ENCODE peak calls at places on chromosomes 12 and 14, in eight cellular contexts. H is spleen, T is NB4, J is fibroblast of villous mesenchyme, E is GM12878, K is A549, B is HCT116, S is right lobe of liver. O is an unnamed sample.

GRCh38 chr14:77040995-77041744 is 12.7 kb upstream of the IRF2BPL start:
- DNase-seq in E (no peak), T (peak; percentile 48), B (no peak), K (no peak), S (no peak), H (no peak), J (no peak), O (no peak)

GRCh38 chr12:127742231-127742630 is 524.7 kb upstream of the TMEM132C start:
- DNase-seq in H (no peak), B (no peak), S (no peak), J (no peak), T (no peak), K (no peak), E (no peak), O (no peak)

GRCh38 chr14:50607181-50607580 is 47.2 kb downstream of the ATL1 start:
- DNase-seq in B (no peak), H (no peak), S (no peak), E (no peak), J (peak; percentile 18), K (no peak), T (no peak), O (no peak)

GRCh38 chr12:130196827-130197226 is 34.6 kb downstream of the FZD10 start:
- DNase-seq in E (no peak), T (no peak), H (no peak), K (no peak), S (no peak), J (no peak), B (no peak), O (no peak)

GRCh38 chr12:60106207-60106606 is 510.4 kb downstream of the SLC16A7 start:
- DNase-seq in T (peak; percentile 4), H (no peak), J (peak; percentile 16), E (no peak), K (no peak), S (no peak), B (no peak), O (no peak)

GRCh38 chr14:24058260-24058950 is 6.6 kb downstream of the CARMIL3 start:
- DNase-seq in J (peak; percentile 68), H (peak; percentile 73), B (no peak), S (no peak), K (peak; percentile 78), E (no peak), T (peak; percentile 70), O (peak; percentile 33)

GRCh38 chr12:26692417-26692816 is 140.6 kb downstream of the ITPR2 start:
- DNase-seq in S (no peak), E (no peak), H (no peak), J (no peak), K (no peak), T (no peak), B (no peak), O (no peak)

GRCh38 chr12:121430821-121431415 is 31.0 kb downstream of the RNF34 start:
- DNase-seq in H (no peak), E (no peak), S (no peak), B (no peak), K (no peak), T (no peak), J (no peak), O (no peak)

GRCh38 chr14:24605435-24606190 is 3.9 kb downstream of the GZMH start:
- DNase-seq in T (peak; percentile 67), J (no peak), B (peak; percentile 10), H (peak; percentile 87), S (peak; percentile 53), E (no peak), K (peak; percentile 41), O (no peak)

GRCh38 chr12:114406326-114407033 is 536 bp upstream of the TBX5 start:
- DNase-seq in E (no peak), B (no peak), H (no peak), K (no peak), T (no peak), J (peak; percentile 81), S (no peak), O (no peak)

GRCh38 chr14:66234411-66234810 is 251.8 kb upstream of the CCDC196 start:
- DNase-seq in H (no peak), B (no peak), K (no peak), T (no peak), E (no peak), S (no peak), J (no peak), O (no peak)

GRCh38 chr12:93287152-93287551 is 90.6 kb upstream of the NUDT4 start:
- DNase-seq in K (no peak), T (no peak), B (no peak), E (no peak), H (no peak), J (no peak), S (no peak), O (no peak)

GRCh38 chr14:30681752-30682355 is 59.7 kb downstream of the SCFD1 start:
- DNase-seq in B (peak; percentile 27), E (no peak), J (peak; percentile 22), T (peak; percentile 25), K (peak; percentile 8), H (no peak), S (no peak), O (no peak)

GRCh38 chr12:4296749-4297148 is 23.2 kb downstream of the CCND2 start:
- DNase-seq in J (no peak), S (no peak), B (no peak), K (no peak), H (no peak), T (no peak), E (no peak), O (no peak)

GRCh38 chr14:24037658-24038037 is 14.2 kb upstream of the CARMIL3 start:
- DNase-seq in E (no peak), H (peak; percentile 72), T (no peak), J (no peak), S (no peak), K (no peak), B (no peak), O (peak; percentile 79)

GRCh38 chr12:118436002-118436724 is 59.8 kb downstream of the SUDS3 start:
- DNase-seq in T (peak; percentile 55), B (peak; percentile 12), K (no peak), S (no peak), E (no peak), J (no peak), H (no peak), O (peak; percentile 15)

GRCh38 chr12:108576660-108577234 is 14.4 kb downstream of the ISCU start:
- DNase-seq in B (no peak), T (no peak), S (no peak), E (no peak), J (no peak), K (no peak), H (no peak), O (no peak)

GRCh38 chr14:70885343-70886014 is 21.8 kb upstream of the PCNX1 start:
- DNase-seq in T (peak; percentile 23), H (no peak), S (no peak), E (no peak), B (no peak), J (no peak), K (no peak), O (no peak)

GRCh38 chr14:54207476-54207875 is 189.3 kb upstream of the CDKN3 start:
- DNase-seq in B (no peak), S (no peak), E (no peak), T (no peak), J (no peak), H (no peak), K (no peak), O (no peak)

GRCh38 chr14:90274808-90275454 is 18.6 kb downstream of the PSMC1 start:
- DNase-seq in E (no peak), B (no peak), K (no peak), H (no peak), J (peak; percentile 49), S (no peak), T (peak; percentile 22), O (no peak)

GRCh38 chr12:7989827-7990491 is 42.6 kb upstream of the FOXJ2 start:
- DNase-seq in K (no peak), H (peak; percentile 91), J (peak; percentile 24), T (peak; percentile 95), B (no peak), E (no peak), S (peak; percentile 62), O (no peak)

GRCh38 chr12:19322376-19322775 is 116.9 kb upstream of the AEBP2 start:
- DNase-seq in H (no peak), B (no peak), E (no peak), T (no peak), S (no peak), K (no peak), J (no peak), O (no peak)

GRCh38 chr12:19323768-19324167 is 115.5 kb upstream of the AEBP2 start:
- DNase-seq in T (no peak), E (no peak), H (no peak), S (no peak), B (no peak), K (no peak), J (peak; percentile 95), O (no peak)
- TF ChIP-seq CTCF in T (no peak), E (no peak), H (no peak), S (no peak), B (no peak), K (no peak), J (no peak), O (no peak)

GRCh38 chr14:74875204-74875603 is 741 bp downstream of the PROX2 start:
- DNase-seq in H (no peak), J (no peak), S (no peak), B (no peak), T (no peak), E (no peak), K (no peak), O (no peak)
- TF ChIP-seq CTCF in H (no peak), J (no peak), S (no peak), B (no peak), T (no peak), E (no peak), K (no peak), O (no peak)

GRCh38 chr12:76085159-76085868 is 829 bp upstream of the NAP1L1 start:
- DNase-seq in H (no peak), E (no peak), S (no peak), B (no peak), J (peak; percentile 56), K (no peak), T (peak; percentile 26), O (no peak)
- TF ChIP-seq CTCF in H (peak; percentile 6), E (peak; percentile 49), S (no peak), B (no peak), J (peak; percentile 22), K (peak; percentile 46), T (no peak), O (no peak)

DNA sequence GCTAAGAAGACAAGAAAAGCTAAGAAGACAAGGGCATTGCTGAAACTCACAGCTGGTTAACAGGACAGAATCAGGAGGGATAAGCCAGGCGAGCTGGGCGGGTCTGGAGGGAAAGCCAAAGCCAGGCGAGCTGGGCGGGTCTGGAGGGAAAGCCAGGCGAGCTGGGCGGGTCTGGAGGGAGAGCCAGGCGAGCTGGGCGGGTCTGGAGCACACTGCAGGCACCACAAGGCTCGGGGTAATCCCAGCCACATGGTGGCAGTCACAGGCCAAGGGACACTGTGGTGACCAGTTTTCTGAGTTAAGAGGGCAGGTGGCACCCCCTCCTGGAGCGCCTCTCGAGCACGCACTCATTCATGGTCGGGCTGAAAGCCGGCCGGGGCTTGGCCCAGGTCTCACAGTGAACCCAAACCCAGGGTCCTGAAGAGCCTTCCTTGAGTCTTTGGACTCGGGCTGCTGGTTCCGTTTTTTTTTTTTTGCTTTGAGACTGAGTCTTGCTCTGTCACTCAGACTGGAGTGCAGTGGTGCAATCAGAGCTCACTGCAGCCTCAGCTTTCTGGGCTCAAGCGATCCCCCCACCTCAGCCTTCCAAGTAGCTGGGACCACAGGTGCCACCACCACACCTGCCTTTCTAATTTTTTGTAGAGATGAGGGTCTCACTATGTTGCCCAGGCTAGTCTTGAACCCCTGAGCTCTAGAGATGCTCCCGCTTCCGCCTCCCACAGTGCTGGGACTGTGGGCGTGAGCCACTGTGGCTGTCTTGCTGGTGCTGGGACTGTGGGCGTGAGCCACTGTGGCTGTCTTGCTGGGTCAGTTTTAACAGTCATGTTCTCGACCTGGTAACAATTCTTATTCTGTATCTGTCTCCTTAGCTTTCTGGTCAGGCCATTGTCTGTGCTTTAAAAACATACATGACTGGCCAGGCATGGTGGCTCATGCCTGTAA is 40.2 kb downstream of the HSP90AA1 start:
- DNase-seq in E (no peak), B (peak; percentile 82), K (peak; percentile 58), T (peak; percentile 64), J (peak; percentile 72), H (peak; percentile 82), S (peak; percentile 73), O (peak; percentile 88)
- TF ChIP-seq CTCF in E (peak; percentile 41), B (peak; percentile 78), K (peak; percentile 36), T (peak; percentile 44), J (peak; percentile 37), H (peak; percentile 23), S (peak; percentile 50), O (peak; percentile 40)